ENCODE peak calls at places on chromosome 14, in five cellular contexts. U, X, V, Q and R are unnamed samples.
A peak's percentile ranks its signal among the peaks of the same experiment; 100 is the strongest.

GRCh38 chr14:89137514-89138163 is 279.4 kb downstream of the FOXN3 start:
- DNase-seq in U (no peak), X (no peak), V (peak; percentile 64), Q (peak; percentile 70), R (peak; percentile 98)

GRCh38 chr14:95140060-95140858 is 17.1 kb downstream of the DICER1 start:
- DNase-seq in U (no peak), X (peak; percentile 54), V (no peak), Q (no peak), R (peak; percentile 80)

GRCh38 chr14:55339770-55340169 is 68.5 kb downstream of the FBXO34 start:
- DNase-seq in U (peak; percentile 19), X (no peak), V (no peak), Q (no peak), R (no peak)

GRCh38 chr14:31059152-31059924 is 33.2 kb upstream of the STRN3 start:
- DNase-seq in U (peak; percentile 34), X (no peak), V (peak; percentile 45), Q (no peak), R (peak; percentile 85)

GRCh38 chr14:35155962-35156361 is 33.6 kb downstream of the PRORP start:
- DNase-seq in U (peak; percentile 2), X (peak; percentile 33), V (no peak), Q (no peak), R (peak; percentile 40)

GRCh38 chr14:105020815-105021655 is at the start of gene CDCA4:
- DNase-seq in U (peak; percentile 98), X (peak; percentile 99), V (peak; percentile 84), Q (peak; percentile 89), R (peak; percentile 99)

GRCh38 chr14:54564071-54564798 is 2.7 kb upstream of the SAMD4A start:
- DNase-seq in U (peak; percentile 63), X (peak; percentile 50), V (no peak), Q (no peak), R (peak; percentile 62)

GRCh38 chr14:88342980-88343379 is 19.9 kb upstream of the KCNK10 start:
- DNase-seq in U (peak; percentile 29), X (no peak), V (no peak), Q (no peak), R (no peak)

GRCh38 chr14:67571275-67571990 is 28.6 kb downstream of the PIGH start:
- DNase-seq in U (peak; percentile 84), X (peak; percentile 67), V (peak; percentile 40), Q (peak; percentile 26), R (peak; percentile 72)

GRCh38 chr14:88551094-88551870 is 3.5 kb downstream of the PTPN21 start:
- DNase-seq in U (peak; percentile 93), X (no peak), V (peak; percentile 63), Q (peak; percentile 58), R (peak; percentile 92)

GRCh38 chr14:97129639-97130038 is 332.5 kb downstream of the VRK1 start:
- DNase-seq in U (no peak), X (no peak), V (no peak), Q (no peak), R (no peak)

GRCh38 chr14:86013663-86014062 is 483.7 kb downstream of the FLRT2 start:
- DNase-seq in U (no peak), X (no peak), V (no peak), Q (no peak), R (no peak)

GRCh38 chr14:51398898-51399297 is 158.9 kb downstream of the TMX1 start:
- DNase-seq in U (no peak), X (no peak), V (peak; percentile 72), Q (no peak), R (peak; percentile 96)

GRCh38 chr14:46999661-47000060 is 348.1 kb upstream of the RPL10L start:
- DNase-seq in U (no peak), X (no peak), V (no peak), Q (no peak), R (no peak)

GRCh38 chr14:33943081-33943480 is 7.8 kb downstream of the EGLN3 start:
- DNase-seq in U (no peak), X (no peak), V (no peak), Q (no peak), R (no peak)

GRCh38 chr14:72752034-72752412 is 141.9 kb downstream of the DPF3 start:
- DNase-seq in U (no peak), X (no peak), V (no peak), Q (no peak), R (no peak)

GRCh38 chr14:22977684-22978486 is 4.5 kb downstream of the AJUBA start:
- DNase-seq in U (peak; percentile 96), X (no peak), V (peak; percentile 82), Q (no peak), R (peak; percentile 71)
- H3K9me2 ChIP-seq in U (no peaks in the 10 kb centered on the region), X (no peaks in the 10 kb centered on the region), V (no peaks in the 10 kb centered on the region), Q (no peaks in the 10 kb centered on the region), R (no peaks in the 10 kb centered on the region)

GRCh38 chr14:71202881-71203280 is 295.6 kb downstream of the PCNX1 start:
- DNase-seq in U (no peak), X (no peak), V (no peak), Q (no peak), R (peak; percentile 42)
- H3K9me2 ChIP-seq in U (peaks cover 11% of the 10 kb centered on the region), X (no peaks in the 10 kb centered on the region), V (no peaks in the 10 kb centered on the region), Q (no peaks in the 10 kb centered on the region), R (no peaks in the 10 kb centered on the region)

DNA sequence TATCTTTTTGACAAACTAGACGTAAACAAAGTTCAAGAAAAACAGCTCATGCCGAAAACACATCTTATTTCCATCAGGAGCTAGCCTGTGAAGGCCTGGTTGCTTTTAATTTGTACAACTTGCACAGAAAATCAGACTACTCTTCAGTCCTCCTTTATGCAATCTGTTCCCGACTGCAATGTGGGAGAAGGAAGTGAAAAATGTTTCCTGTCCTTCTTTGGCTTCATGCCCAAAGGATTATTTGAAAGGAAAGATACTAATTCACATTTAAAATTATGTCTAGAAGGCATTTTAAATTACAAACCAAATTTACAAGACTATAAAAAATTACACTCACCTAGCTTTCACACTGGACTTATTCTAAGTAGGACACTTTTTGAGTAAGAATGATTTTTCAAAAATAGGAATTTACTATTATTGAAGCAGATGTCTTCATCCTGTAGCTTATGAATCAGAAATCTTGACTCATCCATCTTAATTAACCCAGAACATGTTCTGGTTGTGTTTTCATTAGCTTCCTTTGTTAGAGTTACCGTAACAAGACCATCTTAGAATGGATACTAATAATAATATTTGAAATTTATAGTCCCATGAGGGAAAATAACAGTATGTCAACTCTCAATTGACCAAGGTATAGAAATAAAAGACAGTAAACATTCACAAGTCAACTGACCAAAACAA is 272.6 kb downstream of the PRKD1 start:
- DNase-seq in U (no peak), X (no peak), V (no peak), Q (no peak), R (peak; percentile 53)
- H3K9me2 ChIP-seq in U (no peaks in the 10 kb centered on the region), X (no peaks in the 10 kb centered on the region), V (no peaks in the 10 kb centered on the region), Q (no peaks in the 10 kb centered on the region), R (no peaks in the 10 kb centered on the region)

GRCh38 chr14:74973905-74974363 is 18.5 kb upstream of the PGF start:
- DNase-seq in U (no peak), X (no peak), V (no peak), Q (no peak), R (no peak)
- H3K9me2 ChIP-seq in U (no peaks in the 10 kb centered on the region), X (no peaks in the 10 kb centered on the region), V (no peaks in the 10 kb centered on the region), Q (no peaks in the 10 kb centered on the region), R (no peaks in the 10 kb centered on the region)

GRCh38 chr14:62956413-62956812 is 88.8 kb downstream of the KCNH5 start:
- DNase-seq in U (no peak), X (no peak), V (no peak), Q (no peak), R (no peak)
- H3K9me2 ChIP-seq in U (peaks cover 5% of the 10 kb centered on the region), X (no peaks in the 10 kb centered on the region), V (no peaks in the 10 kb centered on the region), Q (no peaks in the 10 kb centered on the region), R (no peaks in the 10 kb centered on the region)

GRCh38 chr14:93742761-93743160 is 45.5 kb downstream of the PRIMA1 start:
- DNase-seq in U (no peak), X (no peak), V (no peak), Q (no peak), R (no peak)

GRCh38 chr14:93743270-93744060 is 44.8 kb downstream of the PRIMA1 start:
- DNase-seq in U (no peak), X (no peak), V (no peak), Q (no peak), R (no peak)

GRCh38 chr14:93744176-93744575 is 44.1 kb downstream of the PRIMA1 start:
- DNase-seq in U (no peak), X (no peak), V (no peak), Q (no peak), R (no peak)

GRCh38 chr14:93745603-93746273 is 42.5 kb downstream of the PRIMA1 start:
- DNase-seq in U (no peak), X (no peak), V (no peak), Q (no peak), R (no peak)

GRCh38 chr14:93744876-93745275 is 43.4 kb downstream of the PRIMA1 start:
- DNase-seq in U (no peak), X (no peak), V (no peak), Q (no peak), R (no peak)
- H3K9me2 ChIP-seq in U (no peaks in the 10 kb centered on the region), X (no peaks in the 10 kb centered on the region), V (no peaks in the 10 kb centered on the region), Q (no peaks in the 10 kb centered on the region), R (no peaks in the 10 kb centered on the region)